ENCODE peak calls at places on chromosomes 3 and 15, in four cellular contexts. Q is ovary, G is left lung, L is adrenal gland. O is an unnamed sample.

GRCh38 chr15:72196409-72197044 is 1.1 kb downstream of the GRAMD2A start:
- DNase-seq in Q (no peak), G (no peak), L (no peak), O (no peak)

GRCh38 chr3:14439501-14440167 is 37.2 kb downstream of the SLC6A6 start:
- DNase-seq in Q (peak), G (peak), L (peak), O (no peak)

GRCh38 chr3:125140011-125140813 is 72.3 kb downstream of the SLC12A8 start:
- DNase-seq in Q (no peak), G (no peak), L (peak), O (no peak)

GRCh38 chr3:13853256-13853977 is 26.5 kb downstream of the WNT7A start:
- DNase-seq in Q (no peak), G (no peak), L (no peak), O (no peak)

GRCh38 chr3:22373182-22373581 is 622.2 kb upstream of the ZNF385D start:
- DNase-seq in Q (no peak), G (no peak), L (no peak), O (no peak)

GRCh38 chr3:99825239-99825638 is 7.6 kb downstream of the CMSS1 start:
- DNase-seq in Q (no peak), G (no peak), L (no peak), O (no peak)

GRCh38 chr15:25731411-25731810 is 131.7 kb downstream of the ATP10A start:
- DNase-seq in Q (no peak), G (no peak), L (no peak), O (no peak)

GRCh38 chr3:155778441-155778840 is 27.6 kb downstream of the C3orf33 start:
- DNase-seq in Q (no peak), G (no peak), L (no peak), O (no peak)

GRCh38 chr15:54307252-54307902 is 329.1 kb downstream of the UNC13C start:
- DNase-seq in Q (no peak), G (no peak), L (no peak), O (no peak)

GRCh38 chr3:59654120-59654952 is 604.5 kb upstream of the CFAP20DC start:
- DNase-seq in Q (no peak), G (peak), L (no peak), O (no peak)

GRCh38 chr15:90871097-90871715 is 2.8 kb downstream of the FURIN start:
- DNase-seq in Q (peak), G (peak), L (peak), O (no peak)

GRCh38 chr3:194158942-194159439 is 23.0 kb downstream of the HES1 start:
- DNase-seq in Q (no peak), G (no peak), L (no peak), O (no peak)

GRCh38 chr3:140103986-140104645 is 169.1 kb downstream of the CLSTN2 start:
- DNase-seq in Q (no peak), G (no peak), L (no peak), O (no peak)

GRCh38 chr3:196159952-196160804 is 51.0 kb downstream of the ZDHHC19 start:
- DNase-seq in Q (no peak), G (peak), L (no peak), O (peak)

GRCh38 chr3:173843060-173843459 is 445.5 kb downstream of the NLGN1 start:
- DNase-seq in Q (no peak), G (no peak), L (no peak), O (no peak)

GRCh38 chr15:101017935-101018849 is 99.0 kb downstream of the LRRK1 start:
- DNase-seq in Q (no peak), G (no peak), L (no peak), O (no peak)

GRCh38 chr3:120470870-120471269 is 20.1 kb upstream of the FSTL1 start:
- DNase-seq in Q (no peak), G (no peak), L (no peak), O (no peak)

GRCh38 chr15:84387086-84387485 is 151.5 kb downstream of the GOLGA6L4 start:
- DNase-seq in Q (peak), G (no peak), L (no peak), O (no peak)

GRCh38 chr3:64093825-64094712 is 70.8 kb upstream of the PSMD6 start:
- DNase-seq in Q (no peak), G (no peak), L (no peak), O (no peak)

GRCh38 chr3:180036678-180037455 is at the start of gene PEX5L:
- DNase-seq in Q (peak), G (peak), L (peak), O (no peak)

GRCh38 chr15:45110256-45110820 is 3.6 kb downstream of the DUOX2 start:
- DNase-seq in Q (no peak), G (no peak), L (no peak), O (no peak)

GRCh38 chr3:10697918-10698317 is 118.1 kb upstream of the SLC6A11 start:
- DNase-seq in Q (no peak), G (no peak), L (no peak), O (no peak)

DNA sequence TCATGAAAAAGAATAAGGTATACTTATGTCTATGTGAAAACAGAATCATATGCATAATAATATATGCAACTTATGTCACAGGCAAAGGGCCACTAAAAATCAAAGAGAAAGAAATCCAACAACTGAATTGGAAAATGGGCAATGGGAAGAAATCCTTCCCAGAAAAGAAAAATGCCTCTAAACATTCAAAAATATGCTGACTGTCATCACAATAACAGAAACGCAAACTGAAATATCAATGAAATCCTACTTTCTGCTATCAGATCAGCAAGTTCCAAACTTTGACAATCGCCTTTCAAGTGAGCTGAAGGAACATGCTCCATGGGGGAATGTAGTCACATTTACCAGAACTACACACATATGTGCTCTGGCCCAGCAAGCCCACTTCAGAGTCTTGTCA is 99.4 kb upstream of the KLF13 start:
- DNase-seq in Q (no peak), G (no peak), L (no peak), O (no peak)
- H3K27ac ChIP-seq in Q (no peak), G (no peak), L (no peak), O (no peak)

DNA sequence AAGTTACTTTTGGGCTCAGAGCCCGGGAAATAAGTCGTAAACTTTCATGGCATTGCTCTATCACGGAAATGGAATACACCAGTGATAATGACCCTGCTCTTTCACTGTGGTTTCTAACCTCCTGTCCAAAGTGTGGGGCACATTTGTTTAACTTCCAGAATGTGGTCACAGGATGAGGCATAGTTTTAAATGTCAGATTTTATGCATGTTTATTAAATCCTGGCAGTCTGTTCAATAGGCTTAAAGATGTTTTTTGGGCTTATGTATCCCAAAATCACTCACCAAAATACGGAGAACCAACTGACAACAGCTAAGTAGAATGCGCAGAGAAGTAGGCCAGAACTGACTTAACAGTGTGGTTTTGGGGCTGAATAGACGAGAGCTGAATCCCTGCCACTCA is 5.1 kb downstream of the CXCR6 start:
- DNase-seq in Q (no peak), G (no peak), L (no peak), O (no peak)
- H3K27ac ChIP-seq in Q (no peak), G (no peak), L (no peak), O (peak)

GRCh38 chr15:67038721-67039120 is 26.7 kb upstream of the SMAD3 start:
- DNase-seq in Q (no peak), G (no peak), L (no peak), O (no peak)

GRCh38 chr15:67040277-67040676 is 25.1 kb upstream of the SMAD3 start:
- DNase-seq in Q (no peak), G (no peak), L (no peak), O (no peak)

GRCh38 chr15:67037694-67038093 is 27.7 kb upstream of the SMAD3 start:
- DNase-seq in Q (no peak), G (no peak), L (no peak), O (no peak)

GRCh38 chr15:67036775-67037555 is 28.4 kb upstream of the SMAD3 start:
- DNase-seq in Q (no peak), G (no peak), L (no peak), O (no peak)

DNA sequence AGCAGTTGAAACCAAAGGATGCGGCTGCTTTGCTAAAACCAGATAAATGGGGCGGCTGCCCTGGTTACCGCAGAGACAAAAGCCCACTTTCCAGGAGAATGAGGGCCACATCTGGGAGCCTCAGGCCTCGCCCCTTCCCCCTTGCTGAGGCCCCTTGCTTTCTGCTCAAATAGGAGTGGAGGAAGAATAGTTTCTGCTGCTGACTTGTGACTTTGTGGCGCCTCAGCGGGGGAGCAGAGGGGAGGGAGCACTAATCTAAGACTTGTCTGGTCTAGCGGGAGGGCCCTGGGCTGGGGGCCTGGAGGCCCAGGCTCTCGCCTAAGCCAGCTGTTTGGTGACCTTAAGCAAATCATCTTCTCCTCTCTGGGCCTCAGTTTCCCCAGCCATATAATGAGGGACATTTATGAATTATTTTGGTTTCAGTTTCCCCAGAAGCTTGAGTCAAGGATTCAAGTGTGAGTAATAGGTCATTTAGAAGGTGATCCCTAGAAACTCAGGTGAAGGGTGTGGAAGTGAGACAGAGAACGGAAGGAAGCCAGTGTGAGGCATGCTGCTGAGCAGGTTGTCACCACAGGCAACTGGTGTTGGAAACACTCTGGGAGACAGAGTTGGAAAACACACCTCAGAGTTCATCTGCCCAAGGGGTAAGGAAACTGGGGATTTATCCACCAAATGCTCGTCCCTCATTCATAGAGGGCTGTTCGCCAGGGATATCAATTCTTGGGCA is 25.9 kb upstream of the SMAD3 start:
- DNase-seq in Q (no peak), G (no peak), L (no peak), O (no peak)
- H3K27ac ChIP-seq in Q (no peak), G (no peak), L (no peak), O (peak)

GRCh38 chr3:151203053-151203420 is at the start of gene GPR171:
- DNase-seq in Q (no peak), G (no peak), L (no peak), O (no peak)
- H3K27ac ChIP-seq in Q (no peak), G (no peak), L (no peak), O (no peak)

DNA sequence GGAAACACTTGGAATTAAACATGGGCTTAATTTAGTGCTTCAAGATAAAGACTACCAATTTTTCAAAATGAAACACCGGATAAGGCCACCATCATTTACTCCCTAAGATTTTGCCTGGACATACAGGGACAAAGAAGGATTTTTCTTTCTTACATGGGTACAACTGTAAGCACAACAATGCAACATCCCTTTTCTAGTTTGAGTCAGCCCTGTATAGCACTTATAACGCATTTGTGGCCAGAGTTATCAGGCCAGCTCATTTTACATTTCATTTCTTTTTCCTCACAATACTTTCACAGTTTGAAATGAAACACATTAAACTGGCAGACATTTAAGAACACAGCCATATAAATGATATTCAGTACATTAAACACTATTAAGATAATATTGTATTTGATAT is 9.8 kb upstream of the SUCNR1 start:
- DNase-seq in Q (no peak), G (no peak), L (no peak), O (no peak)
- H3K27ac ChIP-seq in Q (no peak), G (no peak), L (no peak), O (no peak)

GRCh38 chr3:31952205-31952604 is 28.9 kb downstream of the OSBPL10 start:
- DNase-seq in Q (no peak), G (no peak), L (no peak), O (no peak)
- H3K27ac ChIP-seq in Q (no peak), G (no peak), L (no peak), O (no peak)

O was measured in esophagus squamous epithelium.